ENCODE peak calls at places on chromosomes 16 and 17, in nine cellular contexts. One of them, this sample, is unnamed.

GRCh38 chr17:19321481-19322128 is 40.9 kb downstream of the B9D1 start:
- DNase-seq in NCI-H1436 treated with DMSO at 0.1 percent for 48 hours: no peak
- DNase-seq in AG04450: no peak
- DNase-seq in body of pancreas: no peak
- DNase-seq in Caki2: no peak
- DNase-seq in BE2C: no peak
- DNase-seq in upper lobe of right lung: peak
- DNase-seq in activated T-cell treated with anti-CD3 and anti-CD28 coated beads for 1 hour: no peak
- DNase-seq in HFF-Myc: no peak
- DNase-seq in this sample: no peak

GRCh38 chr16:88925540-88925887 is 51.5 kb downstream of the CBFA2T3 start:
- DNase-seq in NCI-H1436 treated with DMSO at 0.1 percent for 48 hours: no peak
- DNase-seq in AG04450: no peak
- DNase-seq in body of pancreas: no peak
- DNase-seq in Caki2: no peak
- DNase-seq in BE2C: no peak
- DNase-seq in upper lobe of right lung: no peak
- DNase-seq in activated T-cell treated with anti-CD3 and anti-CD28 coated beads for 1 hour: no peak
- DNase-seq in HFF-Myc: no peak
- DNase-seq in this sample: no peak

GRCh38 chr17:83097831-83098230 is 18.4 kb downstream of the METRNL start:
- DNase-seq in NCI-H1436 treated with DMSO at 0.1 percent for 48 hours: no peak
- DNase-seq in AG04450: no peak
- DNase-seq in body of pancreas: no peak
- DNase-seq in Caki2: no peak
- DNase-seq in BE2C: no peak
- DNase-seq in upper lobe of right lung: no peak
- DNase-seq in activated T-cell treated with anti-CD3 and anti-CD28 coated beads for 1 hour: no peak
- DNase-seq in HFF-Myc: no peak
- DNase-seq in this sample: no peak

GRCh38 chr16:30924086-30924714 is 828 bp downstream of the FBXL19 start:
- DNase-seq in NCI-H1436 treated with DMSO at 0.1 percent for 48 hours: no peak
- DNase-seq in AG04450: no peak
- DNase-seq in body of pancreas: peak
- DNase-seq in Caki2: no peak
- DNase-seq in BE2C: no peak
- DNase-seq in upper lobe of right lung: no peak
- DNase-seq in activated T-cell treated with anti-CD3 and anti-CD28 coated beads for 1 hour: no peak
- DNase-seq in HFF-Myc: no peak
- DNase-seq in this sample: peak

GRCh38 chr16:87317766-87318121 is 552 bp upstream of the C16orf95 start:
- DNase-seq in NCI-H1436 treated with DMSO at 0.1 percent for 48 hours: no peak
- DNase-seq in AG04450: peak
- DNase-seq in body of pancreas: peak
- DNase-seq in Caki2: no peak
- DNase-seq in BE2C: peak
- DNase-seq in upper lobe of right lung: peak
- DNase-seq in activated T-cell treated with anti-CD3 and anti-CD28 coated beads for 1 hour: no peak
- DNase-seq in HFF-Myc: no peak
- DNase-seq in this sample: peak

GRCh38 chr17:50883850-50884291 is 17.7 kb upstream of the TOB1 start:
- DNase-seq in NCI-H1436 treated with DMSO at 0.1 percent for 48 hours: no peak
- DNase-seq in AG04450: no peak
- DNase-seq in body of pancreas: no peak
- DNase-seq in Caki2: no peak
- DNase-seq in BE2C: no peak
- DNase-seq in upper lobe of right lung: no peak
- DNase-seq in activated T-cell treated with anti-CD3 and anti-CD28 coated beads for 1 hour: no peak
- DNase-seq in HFF-Myc: no peak
- DNase-seq in this sample: peak

GRCh38 chr17:7045492-7046126 is 1.7 kb upstream of the SLC16A11 start:
- DNase-seq in NCI-H1436 treated with DMSO at 0.1 percent for 48 hours: no peak
- DNase-seq in AG04450: peak
- DNase-seq in body of pancreas: peak
- DNase-seq in Caki2: peak
- DNase-seq in BE2C: no peak
- DNase-seq in upper lobe of right lung: no peak
- DNase-seq in activated T-cell treated with anti-CD3 and anti-CD28 coated beads for 1 hour: no peak
- DNase-seq in HFF-Myc: no peak
- DNase-seq in this sample: no peak

GRCh38 chr17:66441012-66441703 is 138.7 kb downstream of the PRKCA start:
- DNase-seq in NCI-H1436 treated with DMSO at 0.1 percent for 48 hours: no peak
- DNase-seq in AG04450: no peak
- DNase-seq in body of pancreas: no peak
- DNase-seq in Caki2: no peak
- DNase-seq in BE2C: no peak
- DNase-seq in upper lobe of right lung: no peak
- DNase-seq in activated T-cell treated with anti-CD3 and anti-CD28 coated beads for 1 hour: no peak
- DNase-seq in HFF-Myc: no peak
- DNase-seq in this sample: no peak

GRCh38 chr17:48726916-48727286 is 1.6 kb downstream of the HOXB13 start:
- DNase-seq in NCI-H1436 treated with DMSO at 0.1 percent for 48 hours: no peak
- DNase-seq in AG04450: no peak
- DNase-seq in body of pancreas: no peak
- DNase-seq in Caki2: no peak
- DNase-seq in BE2C: no peak
- DNase-seq in upper lobe of right lung: no peak
- DNase-seq in activated T-cell treated with anti-CD3 and anti-CD28 coated beads for 1 hour: no peak
- DNase-seq in HFF-Myc: no peak
- DNase-seq in this sample: peak

GRCh38 chr16:23486480-23486879 is 23.8 kb downstream of the GGA2 start:
- DNase-seq in NCI-H1436 treated with DMSO at 0.1 percent for 48 hours: no peak
- DNase-seq in AG04450: no peak
- DNase-seq in body of pancreas: no peak
- DNase-seq in Caki2: no peak
- DNase-seq in BE2C: no peak
- DNase-seq in upper lobe of right lung: no peak
- DNase-seq in activated T-cell treated with anti-CD3 and anti-CD28 coated beads for 1 hour: no peak
- DNase-seq in HFF-Myc: no peak
- DNase-seq in this sample: no peak

GRCh38 chr17:28734712-28735241 is 6.2 kb downstream of the NEK8 start:
- DNase-seq in NCI-H1436 treated with DMSO at 0.1 percent for 48 hours: no peak
- DNase-seq in AG04450: no peak
- DNase-seq in body of pancreas: no peak
- DNase-seq in Caki2: no peak
- DNase-seq in BE2C: no peak
- DNase-seq in upper lobe of right lung: no peak
- DNase-seq in activated T-cell treated with anti-CD3 and anti-CD28 coated beads for 1 hour: no peak
- DNase-seq in HFF-Myc: no peak
- DNase-seq in this sample: no peak

GRCh38 chr17:35577826-35578194 is 561 bp downstream of the PEX12 start:
- DNase-seq in NCI-H1436 treated with DMSO at 0.1 percent for 48 hours: no peak
- DNase-seq in AG04450: no peak
- DNase-seq in body of pancreas: peak
- DNase-seq in Caki2: no peak
- DNase-seq in BE2C: no peak
- DNase-seq in upper lobe of right lung: no peak
- DNase-seq in activated T-cell treated with anti-CD3 and anti-CD28 coated beads for 1 hour: no peak
- DNase-seq in HFF-Myc: no peak
- DNase-seq in this sample: peak

GRCh38 chr16:68901910-68902309 is 58.6 kb downstream of the TANGO6 start:
- DNase-seq in NCI-H1436 treated with DMSO at 0.1 percent for 48 hours: no peak
- DNase-seq in AG04450: peak
- DNase-seq in body of pancreas: no peak
- DNase-seq in Caki2: no peak
- DNase-seq in BE2C: no peak
- DNase-seq in upper lobe of right lung: no peak
- DNase-seq in activated T-cell treated with anti-CD3 and anti-CD28 coated beads for 1 hour: no peak
- DNase-seq in HFF-Myc: no peak
- DNase-seq in this sample: no peak

GRCh38 chr17:10754861-10755591 is 25.2 kb upstream of the TMEM220 start:
- DNase-seq in NCI-H1436 treated with DMSO at 0.1 percent for 48 hours: no peak
- DNase-seq in AG04450: no peak
- DNase-seq in body of pancreas: no peak
- DNase-seq in Caki2: no peak
- DNase-seq in BE2C: no peak
- DNase-seq in upper lobe of right lung: no peak
- DNase-seq in activated T-cell treated with anti-CD3 and anti-CD28 coated beads for 1 hour: no peak
- DNase-seq in HFF-Myc: no peak
- DNase-seq in this sample: no peak

GRCh38 chr16:85061566-85061965 is 34.0 kb downstream of the KIAA0513 start:
- DNase-seq in NCI-H1436 treated with DMSO at 0.1 percent for 48 hours: no peak
- DNase-seq in AG04450: no peak
- DNase-seq in body of pancreas: no peak
- DNase-seq in Caki2: no peak
- DNase-seq in BE2C: no peak
- DNase-seq in upper lobe of right lung: peak
- DNase-seq in activated T-cell treated with anti-CD3 and anti-CD28 coated beads for 1 hour: no peak
- DNase-seq in HFF-Myc: no peak
- DNase-seq in this sample: peak

GRCh38 chr16:28181557-28181914 is 30.2 kb downstream of the XPO6 start:
- DNase-seq in NCI-H1436 treated with DMSO at 0.1 percent for 48 hours: no peak
- DNase-seq in AG04450: peak
- DNase-seq in body of pancreas: peak
- DNase-seq in Caki2: peak
- DNase-seq in BE2C: no peak
- DNase-seq in upper lobe of right lung: no peak
- DNase-seq in activated T-cell treated with anti-CD3 and anti-CD28 coated beads for 1 hour: no peak
- DNase-seq in HFF-Myc: peak
- DNase-seq in this sample: no peak

GRCh38 chr17:73650617-73651200 is 6.5 kb upstream of the SDK2 start:
- DNase-seq in NCI-H1436 treated with DMSO at 0.1 percent for 48 hours: no peak
- DNase-seq in AG04450: no peak
- DNase-seq in body of pancreas: no peak
- DNase-seq in Caki2: no peak
- DNase-seq in BE2C: no peak
- DNase-seq in upper lobe of right lung: peak
- DNase-seq in activated T-cell treated with anti-CD3 and anti-CD28 coated beads for 1 hour: no peak
- DNase-seq in HFF-Myc: no peak
- DNase-seq in this sample: peak

This sample was measured in mucosa of descending colon.